ENCODE peak calls at places on chromosome 1, in four cellular contexts. Y, C, Q and B are unnamed samples.
A peak's percentile ranks its signal among the peaks of the same experiment; 100 is the strongest.

GRCh38 chr1:113980120-113980519 is 846 bp downstream of the OLFML3 start:
- DNase-seq in Y (no peak), C (no peak), Q (peak; percentile 79), B (no peak)

GRCh38 chr1:26861889-26862371 is 1.0 kb upstream of the SFN start:
- DNase-seq in Y (no peak), C (no peak), Q (no peak), B (no peak)

GRCh38 chr1:22801753-22802152 is 91.1 kb downstream of the EPHB2 start:
- DNase-seq in Y (no peak), C (no peak), Q (no peak), B (no peak)

GRCh38 chr1:21622466-21623315 is 46.5 kb downstream of the RAP1GAP start:
- DNase-seq in Y (peak; percentile 26), C (no peak), Q (no peak), B (no peak)

GRCh38 chr1:25520446-25521061 is 22.9 kb upstream of the LDLRAP1 start:
- DNase-seq in Y (peak; percentile 51), C (no peak), Q (peak; percentile 77), B (peak; percentile 28)

GRCh38 chr1:207847116-207847515 is 63.8 kb downstream of the CD34 start:
- DNase-seq in Y (no peak), C (no peak), Q (no peak), B (no peak)

GRCh38 chr1:247487057-247487456 is 29.2 kb upstream of the OR2B11 start:
- DNase-seq in Y (peak; percentile 5), C (peak; percentile 3), Q (no peak), B (peak; percentile 23)

GRCh38 chr1:108686609-108687313 is 5.3 kb upstream of the PRPF38B start:
- DNase-seq in Y (no peak), C (no peak), Q (no peak), B (no peak)

GRCh38 chr1:212671342-212672031 is 28.2 kb downstream of the BATF3 start:
- DNase-seq in Y (no peak), C (peak; percentile 41), Q (no peak), B (peak; percentile 92)

GRCh38 chr1:180178511-180179161 is 24.0 kb downstream of the QSOX1 start:
- DNase-seq in Y (peak; percentile 45), C (peak; percentile 18), Q (no peak), B (peak; percentile 67)

GRCh38 chr1:198638894-198639319 is at the start of gene PTPRC:
- DNase-seq in Y (no peak), C (no peak), Q (no peak), B (no peak)

GRCh38 chr1:69167876-69168275 is 399.8 kb upstream of the LRRC7 start:
- DNase-seq in Y (no peak), C (no peak), Q (no peak), B (no peak)